ENCODE peak calls at places on chromosomes 4 and X, in seven cellular contexts. D, O, V, A, Q, R and K are unnamed samples.

GRCh38 chr4:57430706-57431105 is 320.5 kb upstream of the IGFBP7 start:
- DNase-seq in D (no peak), O (no peak), V (no peak), A (no peak), Q (no peak), R (no peak), K (no peak)

GRCh38 chr4:77015390-77015789 is 60.4 kb downstream of the CCNI start:
- DNase-seq in D (peak; percentile 1), O (no peak), V (peak; percentile 88), A (no peak), Q (no peak), R (no peak), K (no peak)

GRCh38 chr4:33063238-33063637 is 2343.1 kb downstream of the PCDH7 start:
- DNase-seq in D (no peak), O (no peak), V (peak; percentile 76), A (no peak), Q (no peak), R (no peak), K (no peak)

GRCh38 chrX:42948723-42949122 is 170.8 kb upstream of the PPP1R2C start:
- DNase-seq in D (no peak), O (no peak), V (no peak), A (no peak), Q (no peak), R (no peak), K (no peak)

GRCh38 chrX:68355629-68355920 is 77.7 kb downstream of the OPHN1 start:
- DNase-seq in D (no peak), O (no peak), V (no peak), A (no peak), Q (no peak), R (no peak), K (no peak)

GRCh38 chr4:6779667-6780565 is 2.6 kb upstream of the KIAA0232 start:
- DNase-seq in D (peak; percentile 62), O (no peak), V (peak; percentile 48), A (peak; percentile 29), Q (no peak), R (no peak), K (peak; percentile 19)

GRCh38 chrX:53312946-53313745 is 31.8 kb upstream of the IQSEC2 start:
- DNase-seq in D (peak; percentile 58), O (peak; percentile 61), V (peak; percentile 43), A (peak; percentile 45), Q (peak; percentile 63), R (peak; percentile 44), K (no peak)

GRCh38 chr4:5963611-5964010 is 54.6 kb downstream of the C4orf50 start:
- DNase-seq in D (no peak), O (no peak), V (no peak), A (no peak), Q (no peak), R (no peak), K (no peak)

GRCh38 chr4:124276461-124276860 is 436.1 kb downstream of the ANKRD50 start:
- DNase-seq in D (no peak), O (no peak), V (no peak), A (no peak), Q (no peak), R (no peak), K (no peak)

GRCh38 chr4:113293043-113293560 is 243.6 kb downstream of the ANK2 start:
- DNase-seq in D (no peak), O (no peak), V (peak; percentile 78), A (no peak), Q (no peak), R (no peak), K (no peak)

GRCh38 chr4:5341151-5341925 is 290.1 kb downstream of the STK32B start:
- DNase-seq in D (no peak), O (no peak), V (peak; percentile 25), A (no peak), Q (no peak), R (no peak), K (no peak)

GRCh38 chr4:97656034-97656720 is 487.1 kb downstream of the STPG2 start:
- DNase-seq in D (no peak), O (no peak), V (peak; percentile 1), A (no peak), Q (no peak), R (no peak), K (no peak)

GRCh38 chr4:140995058-140995457 is 138.2 kb downstream of the RNF150 start:
- DNase-seq in D (no peak), O (no peak), V (no peak), A (no peak), Q (no peak), R (no peak), K (no peak)

GRCh38 chr4:54840992-54841768 is 183.4 kb downstream of the KIT start:
- DNase-seq in D (no peak), O (no peak), V (peak; percentile 70), A (no peak), Q (no peak), R (no peak), K (no peak)

GRCh38 chrX:72255445-72255844 is 16.6 kb upstream of the ERCC6L start:
- DNase-seq in D (peak; percentile 93), O (no peak), V (no peak), A (no peak), Q (no peak), R (no peak), K (no peak)

GRCh38 chr4:169440446-169440845 is 169.7 kb upstream of the SH3RF1 start:
- DNase-seq in D (no peak), O (no peak), V (no peak), A (no peak), Q (no peak), R (no peak), K (no peak)

GRCh38 chr4:27040351-27040750 is 179.7 kb downstream of the STIM2 start:
- DNase-seq in D (no peak), O (no peak), V (no peak), A (no peak), Q (no peak), R (no peak), K (no peak)

GRCh38 chr4:37976513-37976912 is 16.3 kb downstream of the PTTG2 start:
- DNase-seq in D (no peak), O (no peak), V (peak; percentile 5), A (no peak), Q (no peak), R (no peak), K (no peak)

GRCh38 chr4:79198886-79199591 is 126.8 kb downstream of the NAA11 start:
- DNase-seq in D (peak; percentile 88), O (no peak), V (no peak), A (no peak), Q (no peak), R (no peak), K (no peak)

GRCh38 chrX:112672788-112673560 is 6.8 kb downstream of the LHFPL1 start:
- DNase-seq in D (no peak), O (no peak), V (no peak), A (no peak), Q (no peak), R (no peak), K (no peak)